ENCODE peak calls at places on chromosomes 2 and 18, in eight cellular contexts. B is pancreas, I is HFF-Myc, P is nephron progenitor cell, L is lower lobe of right lung, K is BE2C, U is brain microvascular endothelial cell, G is GM10248. O is an unnamed sample.

GRCh38 chr18:44518666-44519065 is 162.0 kb upstream of the SETBP1 start:
- DNase-seq in G (no peak), U (no peak), P (no peak), B (no peak), K (no peak), I (no peak), L (no peak), O (no peak)

GRCh38 chr18:55509631-55510372 is 78.2 kb downstream of the TCF4 start:
- DNase-seq in G (peak), B (no peak), U (peak), I (no peak), L (no peak), P (no peak), K (no peak), O (no peak)

GRCh38 chr2:45612265-45612664 is 1.2 kb upstream of the SRBD1 start:
- DNase-seq in G (no peak), I (no peak), B (no peak), U (no peak), L (no peak), P (peak), K (no peak), O (no peak)

GRCh38 chr2:80020061-80020460 is 284.5 kb downstream of the LRRTM1 start:
- DNase-seq in U (no peak), B (no peak), L (no peak), P (no peak), I (no peak), G (no peak), K (no peak), O (no peak)

GRCh38 chr18:66222174-66222573 is 381.7 kb downstream of the CDH19 start:
- DNase-seq in L (no peak), B (no peak), I (no peak), K (no peak), G (no peak), P (no peak), U (no peak), O (no peak)

GRCh38 chr2:23359631-23360567 is 25.1 kb upstream of the KLHL29 start:
- DNase-seq in U (no peak), B (peak), L (no peak), I (no peak), G (no peak), P (no peak), K (no peak), O (no peak)

GRCh38 chr2:38017836-38018235 is 58.1 kb downstream of the CYP1B1 start:
- DNase-seq in G (no peak), L (no peak), U (no peak), B (no peak), K (no peak), P (no peak), I (no peak), O (no peak)

GRCh38 chr2:119836455-119837142 is 76.9 kb downstream of the PTPN4 start:
- DNase-seq in B (no peak), K (no peak), L (no peak), G (no peak), P (peak), U (no peak), I (no peak), O (no peak)

GRCh38 chr2:74004212-74005182 is 19.8 kb downstream of the TET3 start:
- DNase-seq in G (no peak), P (no peak), I (no peak), U (no peak), K (no peak), B (no peak), L (no peak), O (no peak)

GRCh38 chr2:25558262-25558661 is 115.1 kb downstream of the DTNB start:
- DNase-seq in G (peak), P (no peak), U (peak), K (no peak), L (no peak), I (peak), B (no peak), O (peak)

GRCh38 chr2:937530-937929 is 13.1 kb upstream of the SNTG2 start:
- DNase-seq in I (no peak), G (no peak), B (no peak), P (no peak), U (peak), K (no peak), L (no peak), O (no peak)

GRCh38 chr2:72570401-72570800 is 255.4 kb downstream of the EXOC6B start:
- DNase-seq in I (no peak), B (no peak), K (no peak), L (no peak), P (no peak), U (peak), G (no peak), O (no peak)

GRCh38 chr2:231387904-231388724 is 7.4 kb upstream of the B3GNT7 start:
- DNase-seq in G (no peak), P (no peak), U (peak), I (no peak), K (no peak), L (peak), B (no peak), O (peak)

GRCh38 chr2:218755567-218756404 is 26.2 kb upstream of the CYP27A1 start:
- DNase-seq in I (no peak), B (no peak), L (no peak), P (no peak), K (no peak), U (no peak), G (no peak), O (no peak)

GRCh38 chr2:152825834-152826233 is 107.4 kb downstream of the ARL6IP6 start:
- DNase-seq in I (no peak), G (no peak), L (no peak), K (no peak), U (no peak), P (no peak), B (no peak), O (no peak)

GRCh38 chr18:61845212-61845611 is 47.6 kb downstream of the RNF152 start:
- DNase-seq in B (no peak), U (no peak), K (no peak), G (no peak), I (no peak), L (no peak), P (no peak), O (no peak)

GRCh38 chr2:2320486-2321249 is 10.4 kb downstream of the MYT1L start:
- DNase-seq in K (peak), G (no peak), P (no peak), L (no peak), U (no peak), B (no peak), I (no peak), O (no peak)

GRCh38 chr2:70830333-70830732 is 5.3 kb downstream of the CD207 start:
- DNase-seq in U (no peak), K (no peak), G (no peak), P (no peak), L (no peak), I (no peak), B (no peak), O (no peak)

GRCh38 chr2:71283131-71283530 is 48.5 kb upstream of the ZNF638 start:
- DNase-seq in I (no peak), K (no peak), G (no peak), L (no peak), P (no peak), B (no peak), U (no peak), O (no peak)

DNA sequence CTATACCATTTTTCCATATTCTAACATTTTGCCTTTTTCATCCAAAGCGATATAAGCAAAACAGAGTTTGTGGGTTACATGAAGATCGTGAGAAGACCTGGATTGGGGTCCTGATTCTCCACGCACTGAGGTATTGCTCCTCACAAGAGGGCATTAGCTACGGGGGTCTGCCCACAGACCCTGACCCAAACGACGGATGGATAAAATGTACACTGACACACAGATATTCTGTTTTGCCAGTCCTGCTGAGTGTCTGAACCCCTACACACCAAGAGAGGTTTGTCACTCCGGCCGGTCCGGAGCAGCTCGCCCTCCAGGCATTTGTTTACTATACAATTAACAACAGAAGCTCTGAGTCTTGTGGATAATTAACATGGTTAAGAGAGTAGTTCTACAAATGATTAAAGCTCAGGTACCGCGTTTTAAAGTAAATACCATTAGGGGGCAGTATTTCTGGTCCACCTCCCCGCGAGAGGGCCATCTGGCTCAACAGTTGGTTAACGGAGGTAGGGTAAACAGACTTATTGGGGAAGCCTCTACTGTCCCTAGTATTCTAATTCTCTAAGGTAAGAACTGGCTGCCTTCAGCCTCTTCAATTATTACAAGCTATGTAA is 28.4 kb downstream of the SCYGR8 start:
- DNase-seq in K (no peak), L (no peak), G (peak), P (no peak), U (no peak), I (no peak), B (no peak), O (peak)
- TF ChIP-seq CTCF in K (no peak), L (peak), G (peak), P (no peak), U (peak), I (peak), B (no peak), O (no peak)

GRCh38 chr2:102065675-102066252 is 74.0 kb downstream of the IL1R2 start:
- DNase-seq in K (no peak), U (peak), L (peak), G (no peak), I (peak), B (no peak), P (no peak), O (peak)

GRCh38 chr2:102064679-102065674 is 73.2 kb downstream of the IL1R2 start:
- DNase-seq in U (peak), L (no peak), G (no peak), B (no peak), K (no peak), P (no peak), I (no peak), O (no peak)

GRCh38 chr2:102063948-102064678 is 72.4 kb downstream of the IL1R2 start:
- DNase-seq in B (peak), L (peak), G (no peak), U (peak), K (peak), P (peak), I (peak), O (peak)

GRCh38 chr2:102069311-102069974 is 73.1 kb upstream of the IL1R1 start:
- DNase-seq in L (no peak), P (no peak), K (no peak), U (no peak), G (no peak), I (no peak), B (no peak), O (no peak)

GRCh38 chr2:102066554-102066953 is 74.8 kb downstream of the IL1R2 start:
- DNase-seq in L (no peak), B (no peak), P (no peak), K (no peak), I (no peak), G (no peak), U (no peak), O (no peak)
- TF ChIP-seq CTCF in L (no peak), B (no peak), P (no peak), K (no peak), I (no peak), G (no peak), U (no peak), O (no peak)

DNA sequence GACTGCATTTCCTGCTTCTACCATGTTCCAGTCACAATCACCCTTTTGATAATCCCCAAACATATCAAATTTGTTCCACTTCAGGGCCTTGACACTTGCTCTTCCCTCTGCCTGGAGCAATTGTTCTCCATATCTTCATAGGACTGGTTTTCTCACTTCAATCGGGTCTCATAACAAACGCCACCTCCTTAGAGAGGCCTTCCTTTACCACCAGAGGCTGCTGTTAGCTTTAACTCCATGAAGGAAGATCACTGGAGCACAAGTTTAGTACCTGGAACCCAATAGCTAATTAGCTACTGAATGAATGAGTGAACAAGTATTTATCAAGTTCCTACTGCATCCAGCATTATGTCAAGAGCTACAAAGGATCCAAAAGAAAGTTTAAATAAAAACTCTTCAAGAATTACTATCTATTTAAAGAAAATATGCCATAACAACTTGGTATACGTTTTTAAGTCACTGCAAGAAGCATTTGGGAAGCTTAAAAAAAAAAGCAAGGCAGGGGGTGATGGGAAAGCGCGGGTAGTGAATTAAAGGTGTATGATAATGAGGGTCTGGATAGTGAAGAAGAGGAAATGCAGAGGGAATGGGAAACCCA is 58.8 kb downstream of the BAZ2B start:
- DNase-seq in L (no peak), B (no peak), U (no peak), K (no peak), G (no peak), I (no peak), P (no peak), O (peak)
- TF ChIP-seq CTCF in L (peak), B (no peak), U (peak), K (peak), G (peak), I (peak), P (no peak), O (peak)

GRCh38 chr2:215660687-215661086 is 224.8 kb upstream of the FN1 start:
- DNase-seq in L (no peak), P (no peak), G (no peak), U (peak), B (no peak), K (no peak), I (peak), O (no peak)

GRCh38 chr2:215654177-215654850 is 218.4 kb upstream of the FN1 start:
- DNase-seq in L (no peak), I (peak), P (no peak), B (no peak), G (no peak), U (no peak), K (no peak), O (no peak)

GRCh38 chr2:215658635-215659305 is 222.9 kb upstream of the FN1 start:
- DNase-seq in L (no peak), U (no peak), B (no peak), G (no peak), I (no peak), K (no peak), P (no peak), O (no peak)

GRCh38 chr2:215659650-215660049 is 223.8 kb upstream of the FN1 start:
- DNase-seq in B (no peak), P (no peak), L (no peak), U (no peak), K (no peak), I (no peak), G (no peak), O (no peak)

DNA sequence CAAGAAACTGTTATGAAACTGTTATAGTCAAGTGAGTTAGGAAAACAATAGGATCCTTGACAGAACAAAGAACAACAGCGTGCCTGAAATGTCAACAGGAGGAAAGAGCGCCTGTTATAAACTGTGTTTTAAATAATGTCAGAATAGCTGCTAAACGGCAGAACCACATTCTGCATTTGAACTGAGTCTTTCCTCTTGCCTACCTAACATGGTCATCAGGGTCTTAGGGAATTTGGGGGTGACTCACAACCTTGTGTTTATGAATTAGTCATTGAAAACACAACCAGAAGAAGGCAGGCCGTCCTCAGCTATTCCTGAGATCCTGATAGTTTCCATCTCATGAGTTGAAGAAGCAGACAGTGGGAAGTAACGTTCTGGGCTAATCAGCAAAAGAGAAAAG is 222.0 kb upstream of the FN1 start:
- DNase-seq in U (peak), B (no peak), G (no peak), P (no peak), K (no peak), L (no peak), I (peak), O (no peak)
- TF ChIP-seq CTCF in U (no peak), B (no peak), G (no peak), P (no peak), K (no peak), L (no peak), I (no peak), O (no peak)

GRCh38 chr2:43219383-43220228 is 6.8 kb downstream of the ZFP36L2 start:
- DNase-seq in L (peak), I (peak), B (peak), G (peak), K (peak), U (peak), P (peak), O (peak)
- TF ChIP-seq CTCF in L (peak), I (no peak), B (no peak), G (no peak), K (peak), U (no peak), P (no peak), O (no peak)

DNA sequence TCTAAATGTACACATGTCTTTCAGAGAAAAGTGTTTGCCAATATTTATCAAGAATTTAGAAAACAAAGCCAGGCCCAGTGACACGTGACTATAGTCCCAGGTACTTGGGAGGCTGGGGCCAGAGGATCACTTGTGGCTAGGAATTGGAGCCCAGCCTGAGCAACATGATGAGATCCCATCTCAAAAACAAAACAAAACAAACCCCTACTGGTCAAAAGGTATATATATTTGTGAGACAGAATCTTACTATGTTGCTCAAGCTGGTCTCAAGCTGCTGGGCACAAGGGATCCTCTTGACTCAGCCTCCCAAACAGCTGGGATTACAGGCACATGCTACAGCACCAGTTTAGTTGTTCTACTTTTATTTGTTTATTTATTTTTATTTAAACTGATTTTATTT is 79.2 kb downstream of the ZDBF2 start:
- DNase-seq in K (no peak), P (no peak), G (no peak), B (no peak), L (no peak), U (no peak), I (peak), O (no peak)
- TF ChIP-seq CTCF in K (no peak), P (peak), G (no peak), B (no peak), L (no peak), U (no peak), I (no peak), O (no peak)

DNA sequence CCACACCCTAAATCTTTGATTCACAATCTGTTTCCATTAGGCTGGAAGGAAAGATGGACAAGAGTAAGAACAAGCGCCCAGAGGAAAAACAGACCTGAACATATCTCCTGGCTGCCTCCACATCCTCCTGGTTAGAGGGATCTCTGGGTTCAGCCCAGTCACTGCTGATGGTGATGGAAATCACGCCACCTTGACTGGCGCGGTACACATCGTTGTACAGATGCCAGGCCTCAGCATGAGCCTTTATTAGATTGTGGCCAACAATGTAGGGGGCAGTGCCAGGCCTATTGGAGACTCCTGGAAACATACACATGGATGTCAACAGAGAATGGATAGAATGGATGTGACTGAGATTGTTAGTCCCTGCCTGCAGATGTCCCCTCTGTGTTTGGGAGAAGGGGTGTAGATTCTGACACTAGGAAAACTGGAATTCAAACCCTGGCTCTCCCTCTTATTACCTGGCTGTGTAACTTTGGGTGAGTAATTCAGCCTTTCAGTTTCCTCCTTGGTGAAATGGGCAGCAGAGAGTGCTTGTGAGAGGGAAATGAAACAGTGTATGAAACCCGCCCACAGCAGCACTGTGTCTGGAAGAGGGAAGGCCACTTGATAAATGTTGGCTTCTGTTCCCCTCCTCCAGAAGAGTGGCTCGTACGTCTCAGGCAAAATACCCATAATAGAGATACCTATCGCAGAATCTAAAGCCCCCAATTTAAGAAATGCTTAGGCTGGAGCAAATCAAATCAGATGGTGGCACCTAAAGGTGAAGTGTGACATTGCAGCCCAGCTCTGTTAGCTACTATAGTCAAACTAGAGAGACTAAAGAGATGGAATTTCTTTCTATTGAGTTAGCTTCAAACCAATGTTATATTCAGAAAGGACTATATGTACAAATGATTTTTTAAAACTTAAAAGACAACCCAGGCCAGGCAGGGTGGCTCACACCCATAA is 36.2 kb downstream of the LCT start:
- DNase-seq in K (no peak), U (no peak), L (no peak), B (no peak), I (no peak), P (no peak), G (no peak), O (no peak)
- TF ChIP-seq CTCF in K (no peak), U (no peak), L (no peak), B (no peak), I (no peak), P (no peak), G (no peak), O (no peak)

GRCh38 chr2:144361742-144362141 is 158.2 kb downstream of the ZEB2 start:
- DNase-seq in G (no peak), I (no peak), K (no peak), P (no peak), B (no peak), L (no peak), U (no peak), O (no peak)
- TF ChIP-seq CTCF in G (no peak), I (no peak), K (no peak), P (no peak), B (no peak), L (no peak), U (peak), O (no peak)

GRCh38 chr18:25674183-25674582 is 322.2 kb upstream of the ZNF521 start:
- DNase-seq in U (no peak), I (no peak), K (no peak), G (no peak), L (no peak), P (no peak), B (no peak), O (no peak)

GRCh38 chr18:25669741-25670140 is 317.8 kb upstream of the ZNF521 start:
- DNase-seq in K (no peak), G (no peak), L (no peak), I (no peak), P (no peak), B (no peak), U (peak), O (no peak)

GRCh38 chr18:25678226-25678625 is 326.3 kb upstream of the ZNF521 start:
- DNase-seq in G (peak), P (no peak), U (no peak), K (no peak), B (no peak), I (no peak), L (no peak), O (no peak)

GRCh38 chr18:25675123-25675850 is 323.3 kb upstream of the ZNF521 start:
- DNase-seq in B (no peak), L (no peak), U (no peak), K (no peak), I (no peak), P (no peak), G (no peak), O (no peak)

GRCh38 chr18:25672490-25672889 is 320.5 kb upstream of the ZNF521 start:
- DNase-seq in I (no peak), U (no peak), K (peak), P (no peak), L (no peak), B (no peak), G (no peak), O (no peak)
- TF ChIP-seq CTCF in I (peak), U (peak), K (no peak), P (no peak), L (no peak), B (no peak), G (no peak), O (no peak)

GRCh38 chr2:235170536-235171510 is 219.0 kb downstream of the SH3BP4 start:
- DNase-seq in K (peak), U (peak), I (no peak), B (peak), P (peak), G (no peak), L (no peak), O (no peak)
- TF ChIP-seq CTCF in K (peak), U (peak), I (no peak), B (no peak), P (peak), G (no peak), L (no peak), O (no peak)